ENCODE peak calls at places on chromosome 12, in six cellular contexts. One of them, this sample, is unnamed.

GRCh38 chr12:49843871-49844437 is 1.0 kb upstream of the BCDIN3D start:
- DNase-seq in body of pancreas: no peak
- DNase-seq in transverse colon: no peak
- DNase-seq in OCI-LY7: no peak
- DNase-seq in fibroblast of lung: no peak
- DNase-seq in AG04450: no peak
- DNase-seq in this sample: no peak

GRCh38 chr12:85951823-85952222 is 77.7 kb downstream of the NTS start:
- DNase-seq in fibroblast of lung: peak
- DNase-seq in OCI-LY7: no peak
- DNase-seq in body of pancreas: no peak
- DNase-seq in transverse colon: no peak
- DNase-seq in AG04450: no peak
- DNase-seq in this sample: no peak

GRCh38 chr12:50517456-50518048 is 12.8 kb downstream of the DIP2B start:
- DNase-seq in transverse colon: no peak
- DNase-seq in AG04450: peak
- DNase-seq in OCI-LY7: peak
- DNase-seq in body of pancreas: no peak
- DNase-seq in fibroblast of lung: peak
- DNase-seq in this sample: no peak

GRCh38 chr12:22627351-22627750 is 2.4 kb downstream of the ETNK1 start:
- DNase-seq in OCI-LY7: peak
- DNase-seq in transverse colon: no peak
- DNase-seq in fibroblast of lung: no peak
- DNase-seq in body of pancreas: no peak
- DNase-seq in AG04450: no peak
- DNase-seq in this sample: no peak

GRCh38 chr12:91225316-91225715 is 42.7 kb upstream of the DCN start:
- DNase-seq in fibroblast of lung: peak
- DNase-seq in AG04450: no peak
- DNase-seq in OCI-LY7: no peak
- DNase-seq in body of pancreas: no peak
- DNase-seq in transverse colon: no peak
- DNase-seq in this sample: no peak

GRCh38 chr12:25800101-25800500 is 158.4 kb upstream of the RASSF8 start:
- DNase-seq in OCI-LY7: no peak
- DNase-seq in body of pancreas: no peak
- DNase-seq in AG04450: no peak
- DNase-seq in transverse colon: no peak
- DNase-seq in fibroblast of lung: peak
- DNase-seq in this sample: no peak

GRCh38 chr12:109529618-109530300 is 43.5 kb downstream of the MMAB start:
- DNase-seq in transverse colon: no peak
- DNase-seq in AG04450: no peak
- DNase-seq in OCI-LY7: no peak
- DNase-seq in fibroblast of lung: no peak
- DNase-seq in body of pancreas: no peak
- DNase-seq in this sample: no peak

GRCh38 chr12:123808167-123808566 is 46.1 kb downstream of the DNAH10 start:
- DNase-seq in transverse colon: no peak
- DNase-seq in fibroblast of lung: peak
- DNase-seq in body of pancreas: no peak
- DNase-seq in AG04450: no peak
- DNase-seq in OCI-LY7: no peak
- DNase-seq in this sample: no peak

GRCh38 chr12:53181935-53182334 is 1.2 kb upstream of the CSAD start:
- DNase-seq in transverse colon: no peak
- DNase-seq in OCI-LY7: no peak
- DNase-seq in body of pancreas: no peak
- DNase-seq in AG04450: no peak
- DNase-seq in fibroblast of lung: no peak
- DNase-seq in this sample: no peak

GRCh38 chr12:40688085-40688725 is 4.0 kb upstream of the CNTN1 start:
- DNase-seq in fibroblast of lung: no peak
- DNase-seq in transverse colon: no peak
- DNase-seq in OCI-LY7: no peak
- DNase-seq in AG04450: no peak
- DNase-seq in body of pancreas: no peak
- DNase-seq in this sample: no peak

GRCh38 chr12:2739832-2740641 is 54.7 kb upstream of the FKBP4 start:
- DNase-seq in fibroblast of lung: peak
- DNase-seq in transverse colon: peak
- DNase-seq in body of pancreas: peak
- DNase-seq in AG04450: peak
- DNase-seq in OCI-LY7: peak
- DNase-seq in this sample: no peak

GRCh38 chr12:48925218-48925871 is at the start of gene FKBP11:
- DNase-seq in fibroblast of lung: peak
- DNase-seq in body of pancreas: peak
- DNase-seq in transverse colon: peak
- DNase-seq in OCI-LY7: peak
- DNase-seq in AG04450: no peak
- DNase-seq in this sample: no peak

GRCh38 chr12:53193040-53193439 is 12.3 kb upstream of the CSAD start:
- DNase-seq in body of pancreas: no peak
- DNase-seq in fibroblast of lung: no peak
- DNase-seq in AG04450: no peak
- DNase-seq in transverse colon: no peak
- DNase-seq in OCI-LY7: no peak
- DNase-seq in this sample: no peak

GRCh38 chr12:42482820-42483533 is 106.6 kb downstream of the PRICKLE1 start:
- DNase-seq in AG04450: no peak
- DNase-seq in fibroblast of lung: peak
- DNase-seq in body of pancreas: peak
- DNase-seq in transverse colon: peak
- DNase-seq in OCI-LY7: peak
- DNase-seq in this sample: no peak

GRCh38 chr12:54988402-54989054 is 4.0 kb upstream of the TESPA1 start:
- DNase-seq in body of pancreas: peak
- DNase-seq in AG04450: no peak
- DNase-seq in transverse colon: peak
- DNase-seq in OCI-LY7: peak
- DNase-seq in fibroblast of lung: peak
- DNase-seq in this sample: no peak

DNA sequence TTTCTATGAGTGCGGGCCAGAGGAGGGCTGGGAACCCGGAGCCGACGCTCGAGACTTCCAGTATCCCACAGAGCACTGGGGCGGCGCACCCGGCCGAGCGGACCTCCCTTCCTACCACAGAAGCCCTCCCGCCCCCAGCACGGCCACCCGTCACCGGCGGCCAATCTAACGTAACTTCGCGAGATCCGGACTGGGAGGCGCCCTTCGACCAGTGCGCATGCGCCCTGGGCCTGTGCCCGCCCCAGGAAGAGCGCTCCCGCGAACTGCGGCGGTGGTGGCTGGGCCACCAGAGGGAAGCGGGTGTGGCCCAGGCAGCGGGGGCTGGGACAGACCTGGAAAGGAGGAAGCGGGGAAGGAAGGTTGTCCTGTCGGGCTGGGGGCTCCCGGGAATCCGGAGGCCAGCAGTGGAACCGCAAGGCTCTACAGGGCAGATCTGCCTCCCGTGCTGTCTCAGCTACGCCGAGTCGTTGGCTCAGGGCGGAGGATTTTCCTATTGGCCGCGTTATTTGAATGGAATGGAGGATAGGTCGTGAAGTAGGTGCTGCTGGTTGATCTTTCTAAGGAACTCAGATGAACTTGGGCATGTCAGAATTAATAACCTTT is at the start of gene PPP1R12A:
- DNase-seq in AG04450: peak
- DNase-seq in transverse colon: peak
- DNase-seq in fibroblast of lung: peak
- DNase-seq in OCI-LY7: peak
- DNase-seq in body of pancreas: peak
- DNase-seq in this sample: peak
- TF ChIP-seq CTCF in AG04450: no peak
- TF ChIP-seq CTCF in transverse colon: no peak
- TF ChIP-seq CTCF in fibroblast of lung: peak
- TF ChIP-seq CTCF in OCI-LY7: no peak
- TF ChIP-seq CTCF in body of pancreas: peak
- TF ChIP-seq CTCF in this sample: peak

DNA sequence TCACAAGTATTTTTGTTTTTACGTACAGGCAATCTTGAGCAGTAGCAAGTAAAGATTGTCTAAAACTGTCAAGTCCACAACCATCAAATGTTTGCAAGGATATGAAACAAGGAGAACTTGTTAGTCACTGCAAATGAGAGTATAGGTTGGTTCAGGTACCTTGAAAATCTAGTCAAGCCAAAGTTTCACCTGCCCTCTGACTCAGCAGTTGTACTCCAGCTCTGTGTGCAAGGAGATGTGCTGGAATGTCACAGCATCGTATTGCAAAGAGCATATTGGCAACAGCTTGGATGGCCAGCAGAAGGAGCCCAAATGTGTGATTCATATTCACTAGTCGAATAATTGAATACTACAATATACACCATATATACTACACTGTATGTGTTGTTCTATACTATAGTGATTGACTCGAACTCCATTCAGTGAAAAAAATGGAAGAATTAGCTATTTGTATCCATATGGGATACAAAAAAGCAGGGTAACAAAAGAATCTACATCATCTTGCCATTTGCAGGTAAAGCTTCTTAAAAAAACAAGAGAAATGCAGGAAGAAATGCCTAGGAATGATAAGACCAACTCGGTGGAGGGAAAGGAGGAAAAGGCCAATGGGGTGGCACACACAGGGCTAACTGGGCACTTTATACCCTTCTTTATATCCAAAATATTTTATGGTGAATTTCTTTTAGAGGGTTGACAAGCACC is 44.0 kb downstream of the EID3 start:
- DNase-seq in AG04450: no peak
- DNase-seq in fibroblast of lung: peak
- DNase-seq in transverse colon: no peak
- DNase-seq in body of pancreas: no peak
- DNase-seq in OCI-LY7: no peak
- DNase-seq in this sample: no peak
- TF ChIP-seq CTCF in AG04450: no peak
- TF ChIP-seq CTCF in fibroblast of lung: no peak
- TF ChIP-seq CTCF in transverse colon: no peak
- TF ChIP-seq CTCF in body of pancreas: no peak
- TF ChIP-seq CTCF in OCI-LY7: no peak
- TF ChIP-seq CTCF in this sample: no peak

GRCh38 chr12:65609359-65609771 is 214.9 kb upstream of the HMGA2 start:
- DNase-seq in transverse colon: no peak
- DNase-seq in fibroblast of lung: peak
- DNase-seq in AG04450: peak
- DNase-seq in OCI-LY7: no peak
- DNase-seq in body of pancreas: no peak
- DNase-seq in this sample: peak
- TF ChIP-seq CTCF in transverse colon: no peak
- TF ChIP-seq CTCF in fibroblast of lung: peak
- TF ChIP-seq CTCF in AG04450: peak
- TF ChIP-seq CTCF in OCI-LY7: no peak
- TF ChIP-seq CTCF in body of pancreas: no peak
- TF ChIP-seq CTCF in this sample: peak

GRCh38 chr12:47811581-47812484 is 7.9 kb downstream of the HDAC7 start:
- DNase-seq in fibroblast of lung: peak
- DNase-seq in AG04450: no peak
- DNase-seq in transverse colon: peak
- DNase-seq in OCI-LY7: peak
- DNase-seq in body of pancreas: no peak
- DNase-seq in this sample: no peak
- TF ChIP-seq CTCF in fibroblast of lung: no peak
- TF ChIP-seq CTCF in AG04450: no peak
- TF ChIP-seq CTCF in transverse colon: no peak
- TF ChIP-seq CTCF in OCI-LY7: no peak
- TF ChIP-seq CTCF in body of pancreas: no peak
- TF ChIP-seq CTCF in this sample: no peak

GRCh38 chr12:43776498-43776897 is 17.7 kb downstream of the IRAK4 start:
- DNase-seq in fibroblast of lung: peak
- DNase-seq in transverse colon: no peak
- DNase-seq in AG04450: no peak
- DNase-seq in OCI-LY7: peak
- DNase-seq in body of pancreas: no peak
- DNase-seq in this sample: no peak
- TF ChIP-seq CTCF in fibroblast of lung: peak
- TF ChIP-seq CTCF in transverse colon: no peak
- TF ChIP-seq CTCF in AG04450: peak
- TF ChIP-seq CTCF in OCI-LY7: peak
- TF ChIP-seq CTCF in body of pancreas: no peak
- TF ChIP-seq CTCF in this sample: peak

GRCh38 chr12:66932126-66932525 is 253.2 kb upstream of the GRIP1 start:
- DNase-seq in body of pancreas: no peak
- DNase-seq in transverse colon: no peak
- DNase-seq in fibroblast of lung: no peak
- DNase-seq in OCI-LY7: no peak
- DNase-seq in AG04450: no peak
- DNase-seq in this sample: no peak
- TF ChIP-seq CTCF in body of pancreas: no peak
- TF ChIP-seq CTCF in transverse colon: no peak
- TF ChIP-seq CTCF in fibroblast of lung: no peak
- TF ChIP-seq CTCF in OCI-LY7: no peak
- TF ChIP-seq CTCF in AG04450: no peak
- TF ChIP-seq CTCF in this sample: no peak

DNA sequence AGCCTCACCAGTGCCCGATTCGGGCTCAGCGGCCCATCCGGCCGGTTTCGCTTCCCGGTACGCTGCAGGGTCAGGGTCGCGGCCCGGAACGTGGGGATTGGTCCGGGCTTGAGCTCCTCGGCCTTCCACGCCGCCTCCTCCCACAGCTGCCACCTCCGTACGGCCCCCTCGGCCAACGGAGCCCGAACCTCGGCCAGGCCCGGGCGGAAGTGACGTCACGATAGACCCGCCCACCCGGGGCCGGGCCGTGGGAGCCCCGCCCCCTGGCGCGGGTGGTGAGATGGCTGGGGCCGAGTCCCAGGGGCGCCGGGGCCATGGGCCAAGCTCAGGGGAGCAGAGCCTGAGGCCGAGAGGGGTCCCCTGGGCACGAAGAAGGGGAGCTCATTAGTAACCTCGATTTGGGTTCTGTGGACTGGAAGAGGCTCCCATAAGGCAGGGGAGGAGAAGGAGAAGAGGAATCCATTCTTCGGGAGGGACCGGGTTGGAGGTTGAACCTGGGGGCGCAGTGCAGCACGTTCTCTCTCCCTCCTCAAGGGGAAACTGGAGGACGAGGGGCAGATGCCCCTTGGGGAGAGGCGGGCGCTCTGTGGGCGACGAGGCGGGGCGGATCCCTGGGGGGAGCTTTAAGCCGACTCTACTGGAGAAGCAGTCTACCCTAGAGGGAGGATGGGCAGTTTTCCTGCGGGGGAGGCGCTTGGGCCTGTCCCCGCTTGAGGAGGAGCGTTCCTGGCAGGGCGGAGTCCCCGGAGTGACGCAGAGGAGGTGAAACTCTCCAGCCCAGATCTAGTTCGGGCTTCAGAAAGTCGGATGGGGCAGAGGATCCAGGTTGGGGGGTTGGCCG is at the start of gene MLF2:
- DNase-seq in body of pancreas: peak
- DNase-seq in transverse colon: peak
- DNase-seq in OCI-LY7: peak
- DNase-seq in AG04450: peak
- DNase-seq in fibroblast of lung: peak
- DNase-seq in this sample: peak
- TF ChIP-seq CTCF in body of pancreas: peak
- TF ChIP-seq CTCF in transverse colon: no peak
- TF ChIP-seq CTCF in OCI-LY7: no peak
- TF ChIP-seq CTCF in AG04450: no peak
- TF ChIP-seq CTCF in fibroblast of lung: peak
- TF ChIP-seq CTCF in this sample: no peak

DNA sequence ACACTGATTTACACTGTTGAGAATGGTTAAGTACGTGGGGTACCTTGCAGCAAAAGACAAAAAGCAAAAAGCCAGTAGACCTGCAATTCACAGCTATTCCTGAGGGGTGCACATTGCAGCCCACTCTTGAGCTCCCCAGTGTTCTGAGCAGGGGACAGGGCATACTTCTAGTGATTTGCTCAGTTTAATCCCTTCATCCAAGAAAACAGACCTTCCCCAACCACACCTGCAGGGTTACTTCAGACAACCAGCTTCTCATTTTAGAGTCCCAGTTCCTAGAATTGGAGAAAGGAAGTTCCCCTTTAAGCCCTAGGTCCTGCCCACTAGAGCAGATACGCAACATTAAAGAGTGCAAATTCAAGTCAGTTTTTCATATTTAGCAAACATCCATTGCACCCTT is 3.6 kb upstream of the WSB2 start:
- DNase-seq in fibroblast of lung: no peak
- DNase-seq in transverse colon: no peak
- DNase-seq in body of pancreas: no peak
- DNase-seq in AG04450: no peak
- DNase-seq in OCI-LY7: peak
- DNase-seq in this sample: no peak
- TF ChIP-seq CTCF in fibroblast of lung: peak
- TF ChIP-seq CTCF in transverse colon: no peak
- TF ChIP-seq CTCF in body of pancreas: no peak
- TF ChIP-seq CTCF in AG04450: peak
- TF ChIP-seq CTCF in OCI-LY7: peak
- TF ChIP-seq CTCF in this sample: peak

This sample was measured in BJ.